ENCODE peak calls at places on chromosome 2, in four cellular contexts. Q is gastrocnemius medialis, E is A549, M is aorta. P is an unnamed sample.
A peak's percentile ranks its signal among the peaks of the same experiment; 100 is the strongest.

GRCh38 chr2:171308280-171309054 is 125.3 kb downstream of the METTL8 start:
- DNase-seq in Q (no peak), E (no peak), M (no peak), P (no peak)

GRCh38 chr2:8721410-8721809 is 39.6 kb downstream of the ID2 start:
- DNase-seq in Q (no peak), E (no peak), M (no peak), P (no peak)

GRCh38 chr2:98036349-98037000 is 40.7 kb upstream of the TMEM131 start:
- DNase-seq in Q (peak; percentile 90), E (no peak), M (no peak), P (no peak)

GRCh38 chr2:168698959-168699358 is 103.5 kb upstream of the NOSTRIN start:
- DNase-seq in Q (no peak), E (no peak), M (no peak), P (no peak)

GRCh38 chr2:126832038-126832437 is 66.7 kb upstream of the TEX51 start:
- DNase-seq in Q (no peak), E (no peak), M (no peak), P (no peak)

GRCh38 chr2:31002510-31002909 is 135.7 kb downstream of the GALNT14 start:
- DNase-seq in Q (no peak), E (no peak), M (no peak), P (no peak)

GRCh38 chr2:230666885-230667712 is 45.5 kb upstream of the CAB39 start:
- DNase-seq in Q (peak; percentile 88), E (no peak), M (peak; percentile 63), P (no peak)

GRCh38 chr2:12931211-12931844 is 214.6 kb downstream of the TRIB2 start:
- DNase-seq in Q (no peak), E (peak; percentile 19), M (no peak), P (no peak)

GRCh38 chr2:122191331-122191730 is 435.9 kb downstream of the TSN start:
- DNase-seq in Q (no peak), E (peak; percentile 27), M (no peak), P (no peak)

GRCh38 chr2:85355521-85355920 is 952 bp downstream of the ELMOD3 start:
- DNase-seq in Q (no peak), E (no peak), M (no peak), P (no peak)
- H3K27ac ChIP-seq in Q (peak overlapping the region; percentile 96), E (peak overlapping the region; percentile 89), M (no peak overlapping the region), P (no peak overlapping the region)

GRCh38 chr2:200443376-200443775 is 66.5 kb downstream of the KCTD18 start:
- DNase-seq in Q (no peak), E (no peak), M (no peak), P (no peak)

GRCh38 chr2:200445284-200445683 is 64.6 kb downstream of the KCTD18 start:
- DNase-seq in Q (no peak), E (no peak), M (no peak), P (no peak)

GRCh38 chr2:200439981-200440380 is 69.9 kb downstream of the KCTD18 start:
- DNase-seq in Q (no peak), E (no peak), M (no peak), P (no peak)

GRCh38 chr2:200444530-200444929 is 65.3 kb downstream of the KCTD18 start:
- DNase-seq in Q (no peak), E (no peak), M (no peak), P (no peak)

GRCh38 chr2:200442471-200442870 is 67.4 kb downstream of the KCTD18 start:
- DNase-seq in Q (no peak), E (no peak), M (no peak), P (no peak)
- H3K4me3 ChIP-seq in Q (no peak overlapping the region), E (no peak overlapping the region), M (no peak overlapping the region), P (no peak overlapping the region)

GRCh38 chr2:219126555-219126954 is 34.1 kb downstream of the NHEJ1 start:
- DNase-seq in Q (no peak), E (peak; percentile 37), M (no peak), P (no peak)

GRCh38 chr2:219125225-219125885 is 35.3 kb downstream of the NHEJ1 start:
- DNase-seq in Q (peak; percentile 64), E (peak; percentile 57), M (no peak), P (no peak)

GRCh38 chr2:219128401-219128800 is 32.2 kb downstream of the NHEJ1 start:
- DNase-seq in Q (no peak), E (no peak), M (no peak), P (no peak)

GRCh38 chr2:219125886-219126270 is 34.7 kb downstream of the NHEJ1 start:
- DNase-seq in Q (no peak), E (no peak), M (no peak), P (no peak)

DNA sequence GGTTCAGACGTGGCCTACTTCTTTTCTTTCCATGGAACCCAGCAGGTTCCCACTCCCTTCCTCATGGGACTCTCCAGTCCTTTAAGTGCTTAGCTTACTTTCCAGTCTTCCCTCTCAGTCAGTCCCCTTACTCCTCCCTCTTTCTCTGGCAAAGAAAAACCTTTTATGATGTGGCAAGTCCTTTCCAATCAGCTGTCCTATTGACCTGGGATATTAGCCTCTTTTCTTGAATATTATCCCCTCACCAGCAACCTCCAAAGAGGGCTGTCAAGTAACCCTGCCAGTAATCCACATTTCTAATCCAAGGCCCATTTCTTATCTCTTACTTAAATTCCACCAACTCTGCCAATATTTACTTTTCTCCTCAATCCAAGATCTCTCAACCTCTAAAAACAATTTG is 33.4 kb downstream of the NHEJ1 start:
- DNase-seq in Q (no peak), E (no peak), M (no peak), P (no peak)
- H3K27ac ChIP-seq in Q (no peak overlapping the region), E (peak overlapping the region; percentile 73), M (no peak overlapping the region), P (peak overlapping the region; percentile 59)

GRCh38 chr2:205030695-205031094 is 485.4 kb downstream of the PARD3B start:
- DNase-seq in Q (no peak), E (no peak), M (no peak), P (no peak)

GRCh38 chr2:205034034-205034433 is 488.8 kb downstream of the PARD3B start:
- DNase-seq in Q (no peak), E (no peak), M (no peak), P (no peak)

GRCh38 chr2:205032093-205032551 is 486.8 kb downstream of the PARD3B start:
- DNase-seq in Q (no peak), E (no peak), M (no peak), P (no peak)

GRCh38 chr2:205033431-205033830 is 488.2 kb downstream of the PARD3B start:
- DNase-seq in Q (no peak), E (no peak), M (no peak), P (no peak)
- H3K4me3 ChIP-seq in Q (no peak overlapping the region), E (no peak overlapping the region), M (no peak overlapping the region), P (no peak overlapping the region)

GRCh38 chr2:38159621-38160020 is 83.7 kb upstream of the CYP1B1 start:
- DNase-seq in Q (no peak), E (no peak), M (no peak), P (no peak)
- H3K27ac ChIP-seq in Q (peak overlapping the region; percentile 58), E (no peak overlapping the region), M (peak overlapping the region; percentile 72), P (no peak overlapping the region)

GRCh38 chr2:189178726-189179606 is 595 bp downstream of the COL5A2 start:
- DNase-seq in Q (no peak), E (peak; percentile 74), M (peak; percentile 49), P (no peak)
- H3K4me3 ChIP-seq in Q (peak overlapping the region; percentile 50), E (peak overlapping the region; percentile 66), M (peak overlapping the region; percentile 100), P (peak overlapping the region; percentile 83)

GRCh38 chr2:207066166-207066565 is 99.6 kb downstream of the KLF7 start:
- DNase-seq in Q (no peak), E (no peak), M (no peak), P (no peak)

GRCh38 chr2:207067476-207067875 is 98.3 kb downstream of the KLF7 start:
- DNase-seq in Q (no peak), E (no peak), M (no peak), P (no peak)

GRCh38 chr2:207066784-207067460 is 98.8 kb downstream of the KLF7 start:
- DNase-seq in Q (no peak), E (no peak), M (no peak), P (no peak)

GRCh38 chr2:207061181-207061580 is 104.6 kb downstream of the KLF7 start:
- DNase-seq in Q (no peak), E (no peak), M (no peak), P (no peak)

GRCh38 chr2:207064128-207064694 is 101.5 kb downstream of the KLF7 start:
- DNase-seq in Q (no peak), E (no peak), M (no peak), P (no peak)
- H3K27ac ChIP-seq in Q (no peak overlapping the region), E (no peak overlapping the region), M (no peak overlapping the region), P (no peak overlapping the region)

GRCh38 chr2:73176205-73176880 is 26.0 kb upstream of the NOTO start:
- DNase-seq in Q (no peak), E (no peak), M (peak; percentile 58), P (no peak)

GRCh38 chr2:73174941-73175662 is 27.3 kb upstream of the NOTO start:
- DNase-seq in Q (no peak), E (no peak), M (no peak), P (no peak)

GRCh38 chr2:73174244-73174643 is 28.1 kb upstream of the NOTO start:
- DNase-seq in Q (no peak), E (no peak), M (no peak), P (no peak)

GRCh38 chr2:73176881-73177644 is 25.3 kb upstream of the NOTO start:
- DNase-seq in Q (peak; percentile 77), E (peak; percentile 87), M (peak; percentile 94), P (peak; percentile 87)

GRCh38 chr2:73175663-73176204 is 26.6 kb upstream of the NOTO start:
- DNase-seq in Q (peak; percentile 31), E (no peak), M (peak; percentile 87), P (peak; percentile 79)
- H3K4me3 ChIP-seq in Q (peak overlapping the region; percentile 87), E (no peak overlapping the region), M (peak overlapping the region; percentile 4), P (peak overlapping the region; percentile 72)

GRCh38 chr2:62577994-62578836 is 72.2 kb upstream of the TMEM17 start:
- DNase-seq in Q (no peak), E (peak; percentile 94), M (no peak), P (no peak)
- H3K27ac ChIP-seq in Q (no peak overlapping the region), E (peak overlapping the region; percentile 94), M (no peak overlapping the region), P (peak overlapping the region; percentile 28)